ENCODE peak calls at places on chromosomes 16 and 17, in eight cellular contexts. Z is heart left ventricle, O is cardiac muscle cell, S is heart right ventricle, T is pancreas, R is AG04450, B is left lung, M is lower lobe of right lung. N is an unnamed sample.

GRCh38 chr17:35127751-35128514 is 6.5 kb downstream of the FNDC8 start:
- DNase-seq in Z (no peak), O (no peak), S (peak), T (no peak), R (peak), B (no peak), M (no peak), N (no peak)

GRCh38 chr17:33639103-33639991 is 346.3 kb upstream of the ASIC2 start:
- DNase-seq in Z (no peak), O (no peak), S (no peak), T (no peak), R (no peak), B (no peak), M (no peak), N (no peak)

GRCh38 chr17:18121201-18121600 is 12.6 kb downstream of the MYO15A start:
- DNase-seq in Z (no peak), O (no peak), S (no peak), T (no peak), R (no peak), B (no peak), M (no peak), N (no peak)

GRCh38 chr17:75270218-75270965 is 639 bp downstream of the MIF4GD start:
- DNase-seq in Z (peak), O (peak), S (peak), T (peak), R (no peak), B (peak), M (peak), N (peak)

GRCh38 chr16:1793578-1794220 is at the start of gene IGFALS:
- DNase-seq in Z (no peak), O (no peak), S (no peak), T (peak), R (no peak), B (peak), M (peak), N (no peak)

GRCh38 chr16:86191663-86192062 is 292.7 kb downstream of the IRF8 start:
- DNase-seq in Z (no peak), O (no peak), S (no peak), T (no peak), R (no peak), B (no peak), M (no peak), N (no peak)

GRCh38 chr17:47980516-47980915 is 9.6 kb downstream of the CDK5RAP3 start:
- DNase-seq in Z (no peak), O (no peak), S (no peak), T (no peak), R (no peak), B (no peak), M (no peak), N (peak)

GRCh38 chr16:88014954-88015805 is 63.9 kb downstream of the BANP start:
- DNase-seq in Z (no peak), O (no peak), S (no peak), T (no peak), R (no peak), B (no peak), M (peak), N (no peak)

GRCh38 chr17:45093444-45094110 is 32.5 kb downstream of the NMT1 start:
- DNase-seq in Z (no peak), O (no peak), S (peak), T (no peak), R (no peak), B (no peak), M (no peak), N (no peak)

GRCh38 chr17:18921912-18922451 is 30.0 kb upstream of the SLC5A10 start:
- DNase-seq in Z (no peak), O (no peak), S (no peak), T (no peak), R (peak), B (no peak), M (no peak), N (no peak)

GRCh38 chr17:76968707-76969597 is 100.7 kb downstream of the MGAT5B start:
- DNase-seq in Z (peak), O (peak), S (no peak), T (no peak), R (no peak), B (no peak), M (peak), N (peak)

GRCh38 chr17:40535924-40536717 is 29.2 kb downstream of the CCR7 start:
- DNase-seq in Z (no peak), O (peak), S (peak), T (no peak), R (no peak), B (peak), M (no peak), N (no peak)

GRCh38 chr17:7220593-7221280 is 999 bp downstream of the ACADVL start:
- DNase-seq in Z (peak), O (peak), S (no peak), T (peak), R (no peak), B (peak), M (peak), N (peak)

GRCh38 chr16:69049146-69049545 is 56.3 kb upstream of the HAS3 start:
- DNase-seq in Z (no peak), O (no peak), S (no peak), T (no peak), R (no peak), B (no peak), M (no peak), N (no peak)

GRCh38 chr16:87471278-87472141 is 21.3 kb downstream of the ZCCHC14 start:
- DNase-seq in Z (no peak), O (no peak), S (no peak), T (no peak), R (no peak), B (no peak), M (no peak), N (no peak)

GRCh38 chr16:69709456-69710084 is 16.8 kb downstream of the NQO1 start:
- DNase-seq in Z (no peak), O (peak), S (no peak), T (no peak), R (no peak), B (no peak), M (no peak), N (no peak)

GRCh38 chr17:2002767-2003329 is 22.3 kb downstream of the RTN4RL1 start:
- DNase-seq in Z (no peak), O (no peak), S (no peak), T (no peak), R (no peak), B (no peak), M (no peak), N (no peak)
- H3K27ac ChIP-seq in Z (no peak), O (peak), S (no peak), T (peak), R (no peak), B (no peak), M (no peak), N (peak)

DNA sequence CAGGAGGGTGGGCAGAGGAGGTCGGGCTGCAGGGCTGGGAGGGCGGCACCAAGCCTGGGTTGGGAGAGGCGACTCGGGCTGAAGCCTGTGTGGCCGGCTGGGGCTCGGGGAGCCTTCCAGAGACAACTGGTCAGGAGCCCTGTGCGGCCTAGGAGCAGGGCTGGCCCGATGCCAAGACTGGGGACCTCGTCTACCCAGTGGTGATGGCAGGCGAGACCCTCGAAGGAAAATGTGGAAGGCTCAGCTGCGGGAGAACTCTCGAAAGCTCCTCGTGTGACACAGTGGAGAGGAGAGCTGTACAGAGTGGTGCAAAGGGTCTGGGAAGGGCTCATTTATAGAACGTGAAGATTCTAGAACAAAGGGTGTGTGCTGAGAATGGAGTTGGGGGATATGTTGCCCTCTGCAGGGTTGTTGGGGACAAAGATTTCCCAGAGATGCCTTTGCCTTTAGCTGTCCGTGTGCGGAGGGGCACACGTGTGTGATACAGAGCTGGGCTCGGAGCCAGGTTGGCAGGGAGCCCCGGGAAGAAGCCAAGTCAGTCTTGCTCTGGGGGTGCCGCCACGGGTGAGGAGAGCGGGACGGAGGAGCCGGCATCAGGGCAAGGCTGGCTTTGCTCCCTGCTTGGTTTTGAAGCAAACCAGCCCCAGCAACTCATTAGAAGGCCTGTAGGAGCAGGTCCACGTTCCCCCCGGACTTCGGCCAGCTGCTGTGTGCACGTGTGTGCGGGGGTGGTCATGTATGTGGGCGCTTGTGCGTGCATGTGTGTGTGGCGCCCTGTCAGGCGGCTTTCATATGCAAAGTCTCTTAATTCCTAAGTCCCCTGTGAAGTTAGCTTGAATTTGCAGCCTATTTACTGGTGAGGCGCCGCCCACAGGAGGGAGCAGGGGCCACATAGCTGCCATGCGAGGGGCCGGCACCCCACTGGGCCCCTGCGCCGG is 132.4 kb upstream of the CHMP6 start:
- DNase-seq in Z (peak), O (peak), S (peak), T (peak), R (peak), B (peak), M (no peak), N (no peak)
- H3K4me3 ChIP-seq in Z (no peak), O (no peak), S (no peak), T (no peak), R (no peak), B (no peak), M (no peak), N (no peak)

GRCh38 chr17:15382866-15383265 is 41.5 kb upstream of the TEKT3 start:
- DNase-seq in Z (no peak), O (no peak), S (no peak), T (no peak), R (no peak), B (no peak), M (no peak), N (no peak)
- TF ChIP-seq CTCF in Z (no peak), O (no peak), S (no peak), T (no peak), R (no peak), B (no peak), M (no peak), N (no peak)

GRCh38 chr16:19644877-19645276 is 73.2 kb downstream of the KNOP1 start:
- DNase-seq in Z (peak), O (no peak), S (peak), T (no peak), R (no peak), B (no peak), M (no peak), N (no peak)
- H3K27ac ChIP-seq in Z (peak), O (no peak), S (peak), T (no peak), R (no peak), B (no peak), M (no peak), N (no peak)